ENCODE peak calls at places on chromosomes 11 and 22, in ten cellular contexts. D is psoas muscle, U is heart right ventricle, Z is tibial artery, C is mucosa of descending colon, O is Caco-2, K is hepatocyte, S is HAP-1, Q is suprapubic skin, A is stomach. P is an unnamed sample. For H3K4me1, the result is how much of the 10 kb centered on the place peaks cover.

GRCh38 chr11:61035086-61035835 is 63.8 kb downstream of the CD6 start:
- DNase-seq in S (no peak), O (no peak), A (no peak), Z (no peak), K (no peak), Q (no peak), D (no peak), C (no peak), U (no peak), P (peak)

GRCh38 chr11:46948378-46949131 is 12.0 kb downstream of the CSTPP1 start:
- DNase-seq in C (no peak), Q (no peak), A (no peak), K (peak), S (peak), D (no peak), U (no peak), Z (no peak), O (no peak), P (no peak)

GRCh38 chr11:134038897-134039470 is 29.9 kb upstream of the JAM3 start:
- DNase-seq in O (no peak), S (no peak), D (no peak), Q (no peak), Z (peak), U (no peak), C (no peak), K (peak), A (no peak), P (no peak)

GRCh38 chr11:61532136-61533038 is 23.8 kb downstream of the LRRC10B start:
- DNase-seq in K (peak), D (no peak), Q (no peak), C (peak), O (peak), A (peak), Z (no peak), S (peak), U (no peak), P (no peak)

GRCh38 chr11:68673291-68673930 is 10.9 kb upstream of the GAL start:
- DNase-seq in D (peak), C (peak), K (no peak), Q (no peak), A (no peak), S (no peak), U (no peak), O (no peak), Z (no peak), P (no peak)

GRCh38 chr22:50118557-50119168 is 28.9 kb downstream of the MOV10L1 start:
- DNase-seq in D (no peak), C (no peak), S (no peak), A (no peak), Z (no peak), K (peak), Q (peak), U (no peak), O (peak), P (no peak)

GRCh38 chr11:64231536-64231935 is 1.2 kb downstream of the DNAJC4 start:
- DNase-seq in S (no peak), C (peak), U (no peak), Z (no peak), D (no peak), K (no peak), Q (no peak), O (no peak), A (no peak), P (no peak)

GRCh38 chr11:8382436-8383053 is 118.9 kb upstream of the LMO1 start:
- DNase-seq in D (no peak), Z (no peak), K (peak), O (no peak), A (no peak), C (no peak), U (no peak), Q (no peak), S (no peak), P (no peak)

GRCh38 chr22:37063436-37064420 is 12.2 kb downstream of the KCTD17 start:
- DNase-seq in U (no peak), D (no peak), C (peak), A (no peak), Q (no peak), Z (no peak), O (no peak), S (no peak), K (no peak), P (no peak)

GRCh38 chr11:75429902-75430691 is 2.9 kb downstream of the KLHL35 start:
- DNase-seq in O (peak), D (peak), K (peak), S (peak), U (peak), Q (no peak), Z (peak), C (peak), A (peak), P (peak)

GRCh38 chr22:27383896-27384295 is 417.7 kb downstream of the MN1 start:
- DNase-seq in C (no peak), Z (no peak), K (no peak), U (no peak), Q (no peak), A (no peak), D (no peak), O (no peak), S (no peak), P (no peak)

GRCh38 chr11:96154802-96155520 is 188.0 kb downstream of the MAML2 start:
- DNase-seq in Q (no peak), A (no peak), O (no peak), Z (peak), D (no peak), K (no peak), S (no peak), C (no peak), U (no peak), P (peak)

GRCh38 chr11:64152841-64153691 is 12.8 kb downstream of the MACROD1 start:
- DNase-seq in D (peak), S (peak), Z (peak), Q (no peak), O (no peak), U (peak), C (peak), A (peak), K (peak), P (peak)

GRCh38 chr22:27240298-27240885 is 561.2 kb downstream of the MN1 start:
- DNase-seq in K (no peak), O (no peak), A (no peak), D (no peak), U (no peak), Q (no peak), Z (peak), S (no peak), C (no peak), P (no peak)

GRCh38 chr22:47023871-47024270 is 261.4 kb downstream of the TBC1D22A start:
- DNase-seq in U (no peak), S (no peak), A (peak), D (no peak), Z (peak), Q (peak), O (no peak), C (no peak), K (no peak), P (peak)

GRCh38 chr11:112852141-112852853 is 108.9 kb upstream of the NCAM1 start:
- DNase-seq in U (no peak), K (no peak), Q (no peak), A (no peak), C (no peak), S (no peak), Z (no peak), D (no peak), O (no peak), P (no peak)

GRCh38 chr11:46900091-46900746 is 18.1 kb downstream of the LRP4 start:
- DNase-seq in O (no peak), A (no peak), U (no peak), C (no peak), Q (no peak), K (no peak), S (no peak), Z (no peak), D (no peak), P (peak)

GRCh38 chr11:46393231-46393616 is 1.6 kb upstream of the CHRM4 start:
- DNase-seq in Z (no peak), C (no peak), Q (no peak), A (no peak), O (no peak), U (no peak), K (no peak), S (no peak), D (no peak), P (no peak)

GRCh38 chr22:47435826-47436225 is 673.4 kb downstream of the TBC1D22A start:
- DNase-seq in S (no peak), A (no peak), Q (no peak), Z (no peak), C (no peak), D (no peak), O (no peak), U (no peak), K (no peak), P (no peak)

GRCh38 chr11:86632499-86633269 is 39.7 kb downstream of the ME3 start:
- DNase-seq in A (no peak), U (no peak), O (peak), D (peak), Z (peak), S (no peak), Q (no peak), C (peak), K (peak), P (peak)

GRCh38 chr22:39294571-39295468 is 24.6 kb downstream of the RPL3 start:
- DNase-seq in S (no peak), O (no peak), Z (no peak), U (no peak), C (no peak), K (no peak), Q (no peak), A (no peak), D (no peak), P (no peak)

GRCh38 chr11:28169816-28170215 is 61.6 kb downstream of the METTL15 start:
- DNase-seq in K (no peak), C (no peak), Q (no peak), Z (no peak), A (no peak), S (no peak), D (no peak), O (no peak), U (no peak), P (no peak)

GRCh38 chr11:118892964-118893363 is 9.3 kb downstream of the CXCR5 start:
- DNase-seq in C (no peak), K (no peak), O (no peak), A (no peak), S (no peak), Z (no peak), U (no peak), Q (no peak), D (no peak), P (no peak)

GRCh38 chr11:111357150-111358037 is 21.7 kb downstream of the POU2AF1 start:
- DNase-seq in Q (no peak), S (no peak), Z (no peak), C (no peak), A (no peak), U (no peak), K (no peak), O (no peak), D (no peak), P (no peak)
- H3K4me1 ChIP-seq in Q (under half), S (under half), Z (under half), C (under half), A (under half), U (under half), K (under half), O (half or more), D (under half), P (under half)

GRCh38 chr11:65571420-65571819 is 918 bp upstream of the FAM89B start:
- DNase-seq in Z (no peak), K (no peak), Q (no peak), U (no peak), C (no peak), S (no peak), D (no peak), O (peak), A (no peak), P (no peak)
- H3K4me1 ChIP-seq in Z (half or more), K (half or more), Q (half or more), U (half or more), C (half or more), S (under half), D (half or more), O (under half), A (half or more), P (under half)

GRCh38 chr22:23246982-23247766 is 66.9 kb downstream of the BCR start:
- DNase-seq in U (no peak), Q (no peak), D (peak), K (no peak), O (no peak), S (no peak), Z (no peak), C (no peak), A (no peak), P (no peak)
- H3K4me1 ChIP-seq in U (under half), Q (under half), D (under half), K (half or more), O (half or more), S (under half), Z (under half), C (under half), A (half or more), P (under half)

GRCh38 chr11:65558002-65558784 is at the start of gene LTBP3:
- DNase-seq in Q (no peak), D (peak), Z (peak), A (peak), C (peak), U (peak), S (peak), K (peak), O (peak), P (peak)
- H3K4me1 ChIP-seq in Q (half or more), D (half or more), Z (half or more), A (half or more), C (under half), U (half or more), S (under half), K (half or more), O (half or more), P (under half)

GRCh38 chr11:132913886-132914285 is 618.4 kb downstream of the OPCML start:
- DNase-seq in D (no peak), Z (no peak), A (no peak), S (no peak), K (no peak), U (no peak), O (no peak), Q (no peak), C (no peak), P (no peak)

GRCh38 chr11:132910016-132910760 is 622.1 kb downstream of the OPCML start:
- DNase-seq in K (no peak), S (no peak), C (no peak), A (no peak), U (no peak), Q (no peak), O (no peak), Z (no peak), D (no peak), P (no peak)

GRCh38 chr11:132914600-132914999 is 617.7 kb downstream of the OPCML start:
- DNase-seq in O (no peak), U (no peak), S (no peak), C (no peak), A (no peak), Z (no peak), Q (no peak), K (no peak), D (no peak), P (no peak)

GRCh38 chr11:132911186-132911585 is 621.1 kb downstream of the OPCML start:
- DNase-seq in S (no peak), C (no peak), K (peak), Q (no peak), Z (no peak), O (no peak), A (no peak), U (no peak), D (no peak), P (no peak)

GRCh38 chr11:132913295-132913694 is 619.0 kb downstream of the OPCML start:
- DNase-seq in A (no peak), Q (no peak), Z (no peak), U (no peak), D (no peak), C (no peak), O (no peak), S (no peak), K (no peak), P (no peak)
- H3K4me1 ChIP-seq in A (under half), Q (under half), Z (under half), U (under half), D (under half), C (under half), O (under half), S (under half), K (under half), P (under half)